ENCODE peak calls at places on chromosomes 7 and 10, in nine cellular contexts. One of them, this sample, is unnamed.

GRCh38 chr7:46152671-46153070 is 231.6 kb upstream of the IGFBP3 start:
- DNase-seq in activated T-cell treated with anti-CD3 and anti-CD28 coated beads for 48 hours: no peak
- DNase-seq in NCI-H1417: no peak
- DNase-seq in tibial nerve: no peak
- DNase-seq in H4: peak
- DNase-seq in GM20000: no peak
- DNase-seq in naive thymus-derived CD8-positive, alpha-beta T cell: no peak
- DNase-seq in RWPE1: no peak
- DNase-seq in HFF-Myc: no peak
- DNase-seq in this sample: no peak

GRCh38 chr7:158245724-158246041 is 341.9 kb downstream of the PTPRN2 start:
- DNase-seq in activated T-cell treated with anti-CD3 and anti-CD28 coated beads for 48 hours: no peak
- DNase-seq in NCI-H1417: no peak
- DNase-seq in tibial nerve: no peak
- DNase-seq in H4: no peak
- DNase-seq in GM20000: no peak
- DNase-seq in naive thymus-derived CD8-positive, alpha-beta T cell: no peak
- DNase-seq in RWPE1: no peak
- DNase-seq in HFF-Myc: no peak
- DNase-seq in this sample: peak

GRCh38 chr7:127654404-127655392 is 2.7 kb downstream of the SND1 start:
- DNase-seq in activated T-cell treated with anti-CD3 and anti-CD28 coated beads for 48 hours: no peak
- DNase-seq in NCI-H1417: no peak
- DNase-seq in tibial nerve: no peak
- DNase-seq in H4: no peak
- DNase-seq in GM20000: no peak
- DNase-seq in naive thymus-derived CD8-positive, alpha-beta T cell: no peak
- DNase-seq in RWPE1: no peak
- DNase-seq in HFF-Myc: no peak
- DNase-seq in this sample: no peak

GRCh38 chr7:151381333-151382078 is 28.3 kb downstream of the WDR86 start:
- DNase-seq in activated T-cell treated with anti-CD3 and anti-CD28 coated beads for 48 hours: peak
- DNase-seq in NCI-H1417: no peak
- DNase-seq in tibial nerve: no peak
- DNase-seq in H4: no peak
- DNase-seq in GM20000: peak
- DNase-seq in naive thymus-derived CD8-positive, alpha-beta T cell: peak
- DNase-seq in RWPE1: no peak
- DNase-seq in HFF-Myc: no peak
- DNase-seq in this sample: peak

GRCh38 chr10:132916421-132916841 is 25.9 kb downstream of the CFAP46 start:
- DNase-seq in activated T-cell treated with anti-CD3 and anti-CD28 coated beads for 48 hours: no peak
- DNase-seq in NCI-H1417: no peak
- DNase-seq in tibial nerve: no peak
- DNase-seq in H4: no peak
- DNase-seq in GM20000: no peak
- DNase-seq in naive thymus-derived CD8-positive, alpha-beta T cell: no peak
- DNase-seq in RWPE1: no peak
- DNase-seq in HFF-Myc: no peak
- DNase-seq in this sample: no peak

GRCh38 chr7:137619181-137619580 is 227.6 kb downstream of the DGKI start:
- DNase-seq in activated T-cell treated with anti-CD3 and anti-CD28 coated beads for 48 hours: no peak
- DNase-seq in NCI-H1417: no peak
- DNase-seq in tibial nerve: no peak
- DNase-seq in H4: no peak
- DNase-seq in GM20000: no peak
- DNase-seq in naive thymus-derived CD8-positive, alpha-beta T cell: no peak
- DNase-seq in RWPE1: no peak
- DNase-seq in HFF-Myc: no peak
- DNase-seq in this sample: no peak

GRCh38 chr7:73703225-73703624 is 16.2 kb downstream of the STX1A start:
- DNase-seq in activated T-cell treated with anti-CD3 and anti-CD28 coated beads for 48 hours: no peak
- DNase-seq in NCI-H1417: no peak
- DNase-seq in tibial nerve: no peak
- DNase-seq in H4: no peak
- DNase-seq in GM20000: no peak
- DNase-seq in naive thymus-derived CD8-positive, alpha-beta T cell: no peak
- DNase-seq in RWPE1: no peak
- DNase-seq in HFF-Myc: no peak
- DNase-seq in this sample: no peak

GRCh38 chr7:100897111-100897608 is 1.5 kb upstream of the ACHE start:
- DNase-seq in activated T-cell treated with anti-CD3 and anti-CD28 coated beads for 48 hours: peak
- DNase-seq in NCI-H1417: peak
- DNase-seq in tibial nerve: no peak
- DNase-seq in H4: no peak
- DNase-seq in GM20000: peak
- DNase-seq in naive thymus-derived CD8-positive, alpha-beta T cell: peak
- DNase-seq in RWPE1: no peak
- DNase-seq in HFF-Myc: no peak
- DNase-seq in this sample: peak

GRCh38 chr10:97771055-97771811 is 566 bp downstream of the SFRP5 start:
- DNase-seq in activated T-cell treated with anti-CD3 and anti-CD28 coated beads for 48 hours: peak
- DNase-seq in NCI-H1417: no peak
- DNase-seq in tibial nerve: no peak
- DNase-seq in H4: no peak
- DNase-seq in GM20000: peak
- DNase-seq in naive thymus-derived CD8-positive, alpha-beta T cell: peak
- DNase-seq in RWPE1: peak
- DNase-seq in HFF-Myc: no peak
- DNase-seq in this sample: no peak

GRCh38 chr10:119652361-119652760 is 1.2 kb downstream of the BAG3 start:
- DNase-seq in activated T-cell treated with anti-CD3 and anti-CD28 coated beads for 48 hours: no peak
- DNase-seq in NCI-H1417: no peak
- DNase-seq in tibial nerve: peak
- DNase-seq in H4: peak
- DNase-seq in GM20000: peak
- DNase-seq in naive thymus-derived CD8-positive, alpha-beta T cell: peak
- DNase-seq in RWPE1: peak
- DNase-seq in HFF-Myc: peak
- DNase-seq in this sample: peak

GRCh38 chr7:117041007-117041406 is 87.7 kb downstream of the ST7 start:
- DNase-seq in activated T-cell treated with anti-CD3 and anti-CD28 coated beads for 48 hours: no peak
- DNase-seq in NCI-H1417: no peak
- DNase-seq in tibial nerve: no peak
- DNase-seq in H4: no peak
- DNase-seq in GM20000: peak
- DNase-seq in naive thymus-derived CD8-positive, alpha-beta T cell: no peak
- DNase-seq in RWPE1: no peak
- DNase-seq in HFF-Myc: no peak
- DNase-seq in this sample: peak

GRCh38 chr10:103546401-103546800 is 52.9 kb downstream of the NEURL1 start:
- DNase-seq in activated T-cell treated with anti-CD3 and anti-CD28 coated beads for 48 hours: no peak
- DNase-seq in NCI-H1417: no peak
- DNase-seq in tibial nerve: no peak
- DNase-seq in H4: no peak
- DNase-seq in GM20000: peak
- DNase-seq in naive thymus-derived CD8-positive, alpha-beta T cell: no peak
- DNase-seq in RWPE1: no peak
- DNase-seq in HFF-Myc: no peak
- DNase-seq in this sample: no peak

GRCh38 chr10:51083280-51083986 is 9.1 kb downstream of the PRKG1 start:
- DNase-seq in activated T-cell treated with anti-CD3 and anti-CD28 coated beads for 48 hours: no peak
- DNase-seq in NCI-H1417: no peak
- DNase-seq in tibial nerve: no peak
- DNase-seq in H4: no peak
- DNase-seq in GM20000: no peak
- DNase-seq in naive thymus-derived CD8-positive, alpha-beta T cell: no peak
- DNase-seq in RWPE1: no peak
- DNase-seq in HFF-Myc: no peak
- DNase-seq in this sample: no peak

GRCh38 chr10:83427101-83427500 is 712.2 kb upstream of the GHITM start:
- DNase-seq in activated T-cell treated with anti-CD3 and anti-CD28 coated beads for 48 hours: no peak
- DNase-seq in NCI-H1417: no peak
- DNase-seq in tibial nerve: no peak
- DNase-seq in H4: no peak
- DNase-seq in GM20000: no peak
- DNase-seq in naive thymus-derived CD8-positive, alpha-beta T cell: no peak
- DNase-seq in RWPE1: no peak
- DNase-seq in HFF-Myc: no peak
- DNase-seq in this sample: no peak

GRCh38 chr7:81743665-81744064 is 26.2 kb downstream of the HGF start:
- DNase-seq in activated T-cell treated with anti-CD3 and anti-CD28 coated beads for 48 hours: no peak
- DNase-seq in NCI-H1417: no peak
- DNase-seq in tibial nerve: no peak
- DNase-seq in H4: no peak
- DNase-seq in GM20000: no peak
- DNase-seq in naive thymus-derived CD8-positive, alpha-beta T cell: no peak
- DNase-seq in RWPE1: no peak
- DNase-seq in HFF-Myc: no peak
- DNase-seq in this sample: no peak

GRCh38 chr7:137880432-137880831 is 33.7 kb upstream of the DGKI start:
- DNase-seq in activated T-cell treated with anti-CD3 and anti-CD28 coated beads for 48 hours: no peak
- DNase-seq in NCI-H1417: no peak
- DNase-seq in tibial nerve: no peak
- DNase-seq in H4: no peak
- DNase-seq in GM20000: no peak
- DNase-seq in naive thymus-derived CD8-positive, alpha-beta T cell: no peak
- DNase-seq in RWPE1: peak
- DNase-seq in HFF-Myc: no peak
- DNase-seq in this sample: no peak

GRCh38 chr10:86862373-86862772 is 95.0 kb downstream of the MMRN2 start:
- DNase-seq in activated T-cell treated with anti-CD3 and anti-CD28 coated beads for 48 hours: no peak
- DNase-seq in NCI-H1417: no peak
- DNase-seq in tibial nerve: no peak
- DNase-seq in H4: no peak
- DNase-seq in GM20000: no peak
- DNase-seq in naive thymus-derived CD8-positive, alpha-beta T cell: no peak
- DNase-seq in RWPE1: no peak
- DNase-seq in HFF-Myc: no peak
- DNase-seq in this sample: no peak

GRCh38 chr7:3955026-3955425 is 654.0 kb downstream of the SDK1 start:
- DNase-seq in activated T-cell treated with anti-CD3 and anti-CD28 coated beads for 48 hours: no peak
- DNase-seq in NCI-H1417: no peak
- DNase-seq in tibial nerve: no peak
- DNase-seq in H4: no peak
- DNase-seq in GM20000: no peak
- DNase-seq in naive thymus-derived CD8-positive, alpha-beta T cell: no peak
- DNase-seq in RWPE1: no peak
- DNase-seq in HFF-Myc: no peak
- DNase-seq in this sample: no peak

GRCh38 chr10:11162828-11163599 is 145.3 kb downstream of the CELF2 start:
- DNase-seq in activated T-cell treated with anti-CD3 and anti-CD28 coated beads for 48 hours: peak
- DNase-seq in NCI-H1417: no peak
- DNase-seq in tibial nerve: peak
- DNase-seq in H4: no peak
- DNase-seq in GM20000: peak
- DNase-seq in naive thymus-derived CD8-positive, alpha-beta T cell: peak
- DNase-seq in RWPE1: no peak
- DNase-seq in HFF-Myc: no peak
- DNase-seq in this sample: peak

GRCh38 chr7:119377-120163 is 72.8 kb upstream of the FAM20C start:
- DNase-seq in activated T-cell treated with anti-CD3 and anti-CD28 coated beads for 48 hours: no peak
- DNase-seq in NCI-H1417: no peak
- DNase-seq in tibial nerve: peak
- DNase-seq in H4: no peak
- DNase-seq in GM20000: no peak
- DNase-seq in naive thymus-derived CD8-positive, alpha-beta T cell: no peak
- DNase-seq in RWPE1: no peak
- DNase-seq in HFF-Myc: no peak
- DNase-seq in this sample: no peak

GRCh38 chr10:17527530-17528146 is 73.2 kb upstream of the ST8SIA6 start:
- DNase-seq in activated T-cell treated with anti-CD3 and anti-CD28 coated beads for 48 hours: no peak
- DNase-seq in NCI-H1417: no peak
- DNase-seq in tibial nerve: no peak
- DNase-seq in H4: peak
- DNase-seq in GM20000: no peak
- DNase-seq in naive thymus-derived CD8-positive, alpha-beta T cell: no peak
- DNase-seq in RWPE1: peak
- DNase-seq in HFF-Myc: no peak
- DNase-seq in this sample: no peak

GRCh38 chr7:151632750-151633515 is 113.2 kb upstream of the RHEB start:
- DNase-seq in activated T-cell treated with anti-CD3 and anti-CD28 coated beads for 48 hours: peak
- DNase-seq in NCI-H1417: no peak
- DNase-seq in tibial nerve: peak
- DNase-seq in H4: no peak
- DNase-seq in GM20000: peak
- DNase-seq in naive thymus-derived CD8-positive, alpha-beta T cell: peak
- DNase-seq in RWPE1: no peak
- DNase-seq in HFF-Myc: no peak
- DNase-seq in this sample: peak

GRCh38 chr7:157576415-157576814 is 239.6 kb downstream of the DNAJB6 start:
- DNase-seq in activated T-cell treated with anti-CD3 and anti-CD28 coated beads for 48 hours: peak
- DNase-seq in NCI-H1417: no peak
- DNase-seq in tibial nerve: no peak
- DNase-seq in H4: no peak
- DNase-seq in GM20000: peak
- DNase-seq in naive thymus-derived CD8-positive, alpha-beta T cell: peak
- DNase-seq in RWPE1: no peak
- DNase-seq in HFF-Myc: no peak
- DNase-seq in this sample: peak